ENCODE peak calls at places on chromosome 13, in six cellular contexts. U is GM04504; I is effector memory CD8-positive, alpha-beta T cell; Y is HEK293T; P is bronchial epithelial cell; S is stimulated activated CD4-positive, alpha-beta T cell treated with anti-CD3 and anti-CD28 coated beads, Interleukin-1b, Interleukin-23, amount 100 ng/mL, for 24 hours. D is an unnamed sample.

GRCh38 chr13:41782086-41782485 is 178.8 kb downstream of the VWA8 start:
- DNase-seq in U (no peak), P (no peak), S (no peak), Y (no peak), I (no peak), D (no peak)

GRCh38 chr13:102317593-102317992 is 84.3 kb downstream of the FGF14 start:
- DNase-seq in P (no peak), S (no peak), I (no peak), Y (no peak), U (no peak), D (peak)

GRCh38 chr13:98853791-98854191 is 101.3 kb upstream of the SLC15A1 start:
- DNase-seq in P (no peak), I (no peak), Y (no peak), S (peak), U (peak), D (no peak)

GRCh38 chr13:47480121-47480520 is 521.0 kb downstream of the SUCLA2 start:
- DNase-seq in I (no peak), U (no peak), S (no peak), P (peak), Y (no peak), D (no peak)

GRCh38 chr13:72198967-72199601 is 332.1 kb upstream of the DACH1 start:
- DNase-seq in Y (no peak), P (no peak), I (no peak), U (no peak), S (no peak), D (no peak)

GRCh38 chr13:50915562-50915961 is 6.0 kb downstream of the RNASEH2B start:
- DNase-seq in U (no peak), P (no peak), Y (no peak), S (no peak), I (no peak), D (no peak)

GRCh38 chr13:88000239-88000638 is 329.1 kb downstream of the SLITRK5 start:
- DNase-seq in P (no peak), S (no peak), I (no peak), U (no peak), Y (peak), D (no peak)

GRCh38 chr13:44311011-44311481 is 62.6 kb upstream of the SERP2 start:
- DNase-seq in P (peak), S (no peak), I (no peak), U (no peak), Y (no peak), D (no peak)

GRCh38 chr13:71632721-71633120 is 234.3 kb downstream of the DACH1 start:
- DNase-seq in I (no peak), Y (no peak), P (no peak), S (no peak), U (no peak), D (no peak)

GRCh38 chr13:46172531-46172991 is 9.4 kb downstream of the LCP1 start:
- DNase-seq in Y (no peak), I (peak), S (no peak), P (no peak), U (no peak), D (peak)

GRCh38 chr13:108560092-108560491 is 69.3 kb upstream of the MYO16 start:
- DNase-seq in I (no peak), Y (no peak), S (no peak), U (no peak), P (no peak), D (no peak)

GRCh38 chr13:28650284-28650683 is 8.6 kb upstream of the POMP start:
- DNase-seq in I (no peak), U (no peak), S (no peak), P (no peak), Y (no peak), D (no peak)

GRCh38 chr13:114102521-114103288 is 29.7 kb downstream of the RASA3 start:
- DNase-seq in Y (no peak), P (no peak), U (no peak), S (no peak), I (no peak), D (peak)

GRCh38 chr13:112255550-112256120 is 120.5 kb upstream of the SPACA7 start:
- DNase-seq in P (no peak), S (no peak), I (no peak), U (no peak), Y (no peak), D (no peak)

GRCh38 chr13:109274188-109274821 is 512.1 kb downstream of the IRS2 start:
- DNase-seq in I (no peak), Y (no peak), U (peak), S (no peak), P (peak), D (no peak)

GRCh38 chr13:45833663-45834062 is 17.9 kb downstream of the SIAH3 start:
- DNase-seq in Y (no peak), U (peak), S (no peak), I (no peak), P (peak), D (peak)

GRCh38 chr13:73879346-73880020 is 254.7 kb downstream of the KLF12 start:
- DNase-seq in Y (peak), I (no peak), U (no peak), S (no peak), P (no peak), D (no peak)

GRCh38 chr13:31328549-31329229 is 128.9 kb downstream of the B3GLCT start:
- DNase-seq in U (no peak), I (no peak), Y (peak), P (peak), S (no peak), D (no peak)

GRCh38 chr13:97630725-97631124 is 196.8 kb downstream of the RAP2A start:
- DNase-seq in S (no peak), P (no peak), I (no peak), Y (no peak), U (no peak), D (no peak)

GRCh38 chr13:111317571-111318360 is 2.7 kb upstream of the TEX29 start:
- DNase-seq in U (no peak), I (no peak), P (no peak), S (no peak), Y (no peak), D (no peak)

GRCh38 chr13:91144054-91144453 is 203.4 kb upstream of the MIR17HG start:
- DNase-seq in Y (no peak), U (no peak), P (no peak), S (no peak), I (no peak), D (no peak)

GRCh38 chr13:95456837-95457236 is 95.7 kb upstream of the CLDN10 start:
- DNase-seq in U (no peak), Y (no peak), P (no peak), I (no peak), S (no peak), D (no peak)

GRCh38 chr13:50691682-50692263 is 151.7 kb downstream of the DLEU7 start:
- DNase-seq in U (no peak), Y (no peak), P (no peak), I (no peak), S (no peak), D (no peak)

GRCh38 chr13:102333320-102334181 is 68.3 kb downstream of the FGF14 start:
- DNase-seq in P (no peak), I (no peak), U (no peak), Y (no peak), S (no peak), D (no peak)

GRCh38 chr13:108902557-108903155 is 273.2 kb downstream of the MYO16 start:
- DNase-seq in Y (no peak), P (peak), S (no peak), I (no peak), U (no peak), D (no peak)

GRCh38 chr13:40096357-40096911 is 441.0 kb downstream of the COG6 start:
- DNase-seq in I (peak), P (no peak), Y (no peak), U (no peak), S (peak), D (no peak)

GRCh38 chr13:103282571-103283450 is 216.6 kb upstream of the SLC10A2 start:
- DNase-seq in P (peak), S (no peak), U (peak), I (no peak), Y (no peak), D (no peak)

GRCh38 chr13:101514695-101515275 is 62.3 kb downstream of the ITGBL1 start:
- DNase-seq in U (no peak), P (peak), S (no peak), I (peak), Y (peak), D (peak)

GRCh38 chr13:36778083-36778671 is 40.8 kb upstream of the RFXAP start:
- DNase-seq in I (no peak), S (no peak), U (no peak), P (no peak), Y (no peak), D (no peak)

GRCh38 chr13:110388141-110388943 is 81.3 kb downstream of the COL4A2 start:
- DNase-seq in U (no peak), I (no peak), Y (peak), S (no peak), P (peak), D (no peak)

GRCh38 chr13:42486711-42487198 is 87.2 kb upstream of the TNFSF11 start:
- DNase-seq in Y (no peak), I (no peak), P (peak), S (no peak), U (no peak), D (no peak)

GRCh38 chr13:106851251-106851650 is 283.3 kb upstream of the ARGLU1 start:
- DNase-seq in I (no peak), Y (no peak), S (no peak), U (no peak), P (peak), D (no peak)

GRCh38 chr13:32728327-32728726 is 142.1 kb downstream of the PDS5B start:
- DNase-seq in U (no peak), I (no peak), Y (no peak), P (no peak), S (no peak), D (no peak)

GRCh38 chr13:113836917-113837553 is 26.8 kb downstream of the GAS6 start:
- DNase-seq in Y (no peak), I (no peak), U (peak), S (no peak), P (peak), D (peak)

GRCh38 chr13:108944760-108945159 is 315.3 kb downstream of the MYO16 start:
- DNase-seq in U (peak), Y (no peak), P (peak), I (no peak), S (no peak), D (no peak)

GRCh38 chr13:75612354-75612753 is 23.8 kb upstream of the LMO7 start:
- DNase-seq in Y (no peak), S (no peak), P (no peak), I (no peak), U (no peak), D (no peak)

D was measured in right lobe of liver.